ENCODE peak calls at places on chromosomes 12 and 14, in seven cellular contexts. X is left ventricle myocardium inferior; O is breast epithelium; F is CD8-positive, alpha-beta T cell; C is activated B cell treated with CpG ODN at 0.5 μM for 24 hours; A is AG04450; T is AG10803. Y is an unnamed sample.

GRCh38 chr12:130017571-130018449 is 114.0 kb upstream of the TMEM132D start:
- DNase-seq in X (no peak), O (no peak), F (no peak), C (no peak), A (no peak), T (no peak), Y (no peak)

GRCh38 chr12:115960-116915 is 49.7 kb downstream of the IQSEC3 start:
- DNase-seq in X (no peak), O (no peak), F (no peak), C (no peak), A (no peak), T (no peak), Y (no peak)

GRCh38 chr12:43325786-43326185 is 226.2 kb downstream of the ADAMTS20 start:
- DNase-seq in X (no peak), O (no peak), F (no peak), C (no peak), A (no peak), T (no peak), Y (no peak)

GRCh38 chr14:101400815-101401214 is 160.5 kb upstream of the DIO3 start:
- DNase-seq in X (no peak), O (no peak), F (no peak), C (no peak), A (no peak), T (peak; percentile 8), Y (no peak)

GRCh38 chr14:57822081-57822480 is 43.8 kb downstream of the SLC35F4 start:
- DNase-seq in X (no peak), O (no peak), F (no peak), C (no peak), A (no peak), T (no peak), Y (no peak)

GRCh38 chr12:122845865-122846621 is 10.8 kb downstream of the HIP1R start:
- DNase-seq in X (no peak), O (no peak), F (no peak), C (no peak), A (no peak), T (no peak), Y (no peak)

GRCh38 chr12:71782007-71782406 is 27.3 kb downstream of the RAB21 start:
- DNase-seq in X (no peak), O (no peak), F (no peak), C (no peak), A (no peak), T (no peak), Y (no peak)

GRCh38 chr12:6691473-6691872 is 2.3 kb upstream of the ZNF384 start:
- DNase-seq in X (no peak), O (no peak), F (no peak), C (no peak), A (no peak), T (peak; percentile 73), Y (no peak)

GRCh38 chr14:84785997-84786396 is 743.9 kb upstream of the FLRT2 start:
- DNase-seq in X (no peak), O (no peak), F (no peak), C (no peak), A (no peak), T (no peak), Y (no peak)

GRCh38 chr12:53941187-53941586 is 2.6 kb downstream of the HOXC13 start:
- DNase-seq in X (no peak), O (no peak), F (no peak), C (no peak), A (no peak), T (no peak), Y (no peak)

GRCh38 chr14:102683399-102684275 is 91.2 kb downstream of the RCOR1 start:
- DNase-seq in X (no peak), O (no peak), F (no peak), C (no peak), A (no peak), T (no peak), Y (no peak)

GRCh38 chr14:51657762-51658161 is 6.1 kb downstream of the FRMD6 start:
- DNase-seq in X (no peak), O (no peak), F (no peak), C (no peak), A (no peak), T (no peak), Y (no peak)

GRCh38 chr12:91811481-91812287 is 334.0 kb downstream of the BTG1 start:
- DNase-seq in X (peak; percentile 73), O (peak; percentile 61), F (peak; percentile 69), C (peak; percentile 57), A (peak; percentile 21), T (peak; percentile 68), Y (peak; percentile 7)

GRCh38 chr12:24748326-24748725 is 200.6 kb downstream of the BCAT1 start:
- DNase-seq in X (no peak), O (no peak), F (no peak), C (no peak), A (no peak), T (no peak), Y (no peak)

GRCh38 chr14:54642950-54643695 is 76.2 kb downstream of the SAMD4A start:
- DNase-seq in X (no peak), O (no peak), F (no peak), C (no peak), A (no peak), T (peak; percentile 43), Y (no peak)
- TF ChIP-seq CTCF in X (no peak), O (no peak), F (no peak), C (no peak), A (peak; percentile 48), T (peak; percentile 35), Y (peak; percentile 48)

GRCh38 chr14:83533734-83534133 is 1996.2 kb upstream of the FLRT2 start:
- DNase-seq in X (no peak), O (no peak), F (no peak), C (no peak), A (no peak), T (no peak), Y (no peak)
- TF ChIP-seq CTCF in X (no peak), O (no peak), F (no peak), C (no peak), A (no peak), T (no peak), Y (no peak)

GRCh38 chr12:48970702-48971334 is 717 bp downstream of the WNT10B start:
- DNase-seq in X (no peak), O (no peak), F (no peak), C (no peak), A (no peak), T (no peak), Y (no peak)

GRCh38 chr12:48968467-48968866 is 3.1 kb downstream of the WNT10B start:
- DNase-seq in X (no peak), O (no peak), F (no peak), C (no peak), A (no peak), T (no peak), Y (no peak)

GRCh38 chr12:48969160-48969771 is 2.3 kb downstream of the WNT10B start:
- DNase-seq in X (no peak), O (no peak), F (no peak), C (no peak), A (no peak), T (no peak), Y (no peak)

GRCh38 chr12:48968004-48968403 is 3.5 kb downstream of the WNT10B start:
- DNase-seq in X (no peak), O (no peak), F (no peak), C (no peak), A (no peak), T (no peak), Y (no peak)

GRCh38 chr12:48969847-48970701 is 1.5 kb downstream of the WNT10B start:
- DNase-seq in X (no peak), O (no peak), F (no peak), C (no peak), A (no peak), T (no peak), Y (no peak)
- TF ChIP-seq CTCF in X (no peak), O (no peak), F (no peak), C (no peak), A (no peak), T (no peak), Y (peak; percentile 15)

DNA sequence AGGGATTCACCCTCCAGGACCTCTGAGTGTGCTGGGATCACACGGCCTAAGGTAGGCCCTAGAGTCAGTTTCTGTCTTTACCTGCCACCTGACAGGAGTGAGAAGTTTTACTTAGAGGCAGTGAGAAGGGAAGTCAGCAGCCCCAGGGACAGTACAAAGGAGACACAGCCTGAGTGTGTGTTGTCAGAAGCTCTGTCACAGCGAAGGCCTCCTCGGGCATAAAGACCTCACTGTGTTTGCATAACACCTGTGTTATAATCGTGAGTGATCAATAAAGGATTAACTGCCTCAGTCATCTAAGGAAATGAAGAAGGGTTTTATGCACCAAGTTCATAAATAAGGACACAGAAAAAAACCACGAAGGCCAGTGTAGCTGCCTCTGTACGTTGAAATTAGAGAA is 159.5 kb downstream of the DAD1 start:
- DNase-seq in X (no peak), O (no peak), F (no peak), C (no peak), A (no peak), T (no peak), Y (no peak)
- TF ChIP-seq CTCF in X (no peak), O (no peak), F (no peak), C (no peak), A (no peak), T (no peak), Y (no peak)

GRCh38 chr12:90067791-90068190 is 359.2 kb upstream of the ATP2B1 start:
- DNase-seq in X (no peak), O (no peak), F (no peak), C (no peak), A (no peak), T (no peak), Y (no peak)
- TF ChIP-seq CTCF in X (no peak), O (no peak), F (no peak), C (no peak), A (no peak), T (no peak), Y (no peak)

Y was measured in epithelial cell of proximal tubule.